ENCODE peak calls at places on chromosomes 5 and 9, in five cellular contexts. One of them, this sample, is unnamed.

GRCh38 chr9:112531666-112532282 is 45.1 kb downstream of the KIAA1958 start:
- DNase-seq in BE2C: no peak
- DNase-seq in uterus: no peak
- DNase-seq in NB4: no peak
- DNase-seq in tibial nerve: no peak
- DNase-seq in this sample: no peak

GRCh38 chr9:76949865-76950264 is 44.0 kb upstream of the PRUNE2 start:
- DNase-seq in BE2C: no peak
- DNase-seq in uterus: no peak
- DNase-seq in NB4: no peak
- DNase-seq in tibial nerve: no peak
- DNase-seq in this sample: no peak

GRCh38 chr9:126399251-126399650 is 72.6 kb downstream of the MVB12B start:
- DNase-seq in BE2C: peak
- DNase-seq in uterus: no peak
- DNase-seq in NB4: no peak
- DNase-seq in tibial nerve: no peak
- DNase-seq in this sample: no peak

GRCh38 chr5:141514330-141515111 is 25.6 kb downstream of the PCDHGC5 start:
- DNase-seq in BE2C: peak
- DNase-seq in uterus: no peak
- DNase-seq in NB4: no peak
- DNase-seq in tibial nerve: no peak
- DNase-seq in this sample: no peak

GRCh38 chr9:110066929-110067716 is 140.8 kb downstream of the C9orf152 start:
- DNase-seq in BE2C: no peak
- DNase-seq in uterus: no peak
- DNase-seq in NB4: peak
- DNase-seq in tibial nerve: no peak
- DNase-seq in this sample: no peak

GRCh38 chr9:122402403-122403268 is 31.8 kb downstream of the PTGS1 start:
- DNase-seq in BE2C: no peak
- DNase-seq in uterus: no peak
- DNase-seq in NB4: peak
- DNase-seq in tibial nerve: no peak
- DNase-seq in this sample: no peak

GRCh38 chr5:180799902-180800801 is 2.5 kb downstream of the MGAT1 start:
- DNase-seq in BE2C: no peak
- DNase-seq in uterus: no peak
- DNase-seq in NB4: no peak
- DNase-seq in tibial nerve: no peak
- DNase-seq in this sample: no peak

GRCh38 chr9:123695391-123695790 is 234.5 kb downstream of the DENND1A start:
- DNase-seq in BE2C: no peak
- DNase-seq in uterus: no peak
- DNase-seq in NB4: no peak
- DNase-seq in tibial nerve: no peak
- DNase-seq in this sample: no peak

GRCh38 chr5:10576790-10577189 is 12.9 kb downstream of the ANKRD33B start:
- DNase-seq in BE2C: no peak
- DNase-seq in uterus: no peak
- DNase-seq in NB4: no peak
- DNase-seq in tibial nerve: no peak
- DNase-seq in this sample: no peak

GRCh38 chr5:15566789-15567188 is 66.8 kb downstream of the FBXL7 start:
- DNase-seq in BE2C: no peak
- DNase-seq in uterus: no peak
- DNase-seq in NB4: no peak
- DNase-seq in tibial nerve: no peak
- DNase-seq in this sample: no peak

GRCh38 chr9:113572076-113572861 is 108.7 kb downstream of the RGS3 start:
- DNase-seq in BE2C: no peak
- DNase-seq in uterus: peak
- DNase-seq in NB4: no peak
- DNase-seq in tibial nerve: no peak
- DNase-seq in this sample: no peak

GRCh38 chr9:135061441-135061840 is 26.0 kb upstream of the OLFM1 start:
- DNase-seq in BE2C: peak
- DNase-seq in uterus: no peak
- DNase-seq in NB4: no peak
- DNase-seq in tibial nerve: no peak
- DNase-seq in this sample: no peak

GRCh38 chr5:83711982-83712601 is 8.6 kb downstream of the HAPLN1 start:
- DNase-seq in BE2C: peak
- DNase-seq in uterus: no peak
- DNase-seq in NB4: peak
- DNase-seq in tibial nerve: peak
- DNase-seq in this sample: no peak

GRCh38 chr9:92059045-92059444 is 56.2 kb downstream of the SPTLC1 start:
- DNase-seq in BE2C: no peak
- DNase-seq in uterus: no peak
- DNase-seq in NB4: no peak
- DNase-seq in tibial nerve: no peak
- DNase-seq in this sample: no peak

GRCh38 chr5:115599502-115599901 is 2.8 kb downstream of the TICAM2 start:
- DNase-seq in BE2C: peak
- DNase-seq in uterus: no peak
- DNase-seq in NB4: peak
- DNase-seq in tibial nerve: no peak
- DNase-seq in this sample: no peak

GRCh38 chr9:16484178-16484577 is 386.3 kb downstream of the BNC2 start:
- DNase-seq in BE2C: no peak
- DNase-seq in uterus: no peak
- DNase-seq in NB4: no peak
- DNase-seq in tibial nerve: no peak
- DNase-seq in this sample: no peak

GRCh38 chr5:83608122-83608521 is 112.5 kb downstream of the HAPLN1 start:
- DNase-seq in BE2C: peak
- DNase-seq in uterus: no peak
- DNase-seq in NB4: peak
- DNase-seq in tibial nerve: no peak
- DNase-seq in this sample: no peak

GRCh38 chr5:9863486-9863885 is 233.3 kb upstream of the TAS2R1 start:
- DNase-seq in BE2C: no peak
- DNase-seq in uterus: no peak
- DNase-seq in NB4: no peak
- DNase-seq in tibial nerve: no peak
- DNase-seq in this sample: no peak

GRCh38 chr5:17723876-17724275 is 89.6 kb downstream of the TAF11L14 start:
- DNase-seq in BE2C: peak
- DNase-seq in uterus: no peak
- DNase-seq in NB4: no peak
- DNase-seq in tibial nerve: no peak
- DNase-seq in this sample: no peak

GRCh38 chr5:33102551-33102950 is 338.2 kb upstream of the TARS1 start:
- DNase-seq in BE2C: no peak
- DNase-seq in uterus: no peak
- DNase-seq in NB4: no peak
- DNase-seq in tibial nerve: no peak
- DNase-seq in this sample: no peak

GRCh38 chr5:171596391-171596878 is 177.0 kb downstream of the FGF18 start:
- DNase-seq in BE2C: no peak
- DNase-seq in uterus: peak
- DNase-seq in NB4: no peak
- DNase-seq in tibial nerve: no peak
- DNase-seq in this sample: no peak

GRCh38 chr5:120174089-120174488 is 290.0 kb upstream of the PRR16 start:
- DNase-seq in BE2C: no peak
- DNase-seq in uterus: no peak
- DNase-seq in NB4: no peak
- DNase-seq in tibial nerve: no peak
- DNase-seq in this sample: no peak

GRCh38 chr5:120173125-120173524 is 291.0 kb upstream of the PRR16 start:
- DNase-seq in BE2C: no peak
- DNase-seq in uterus: no peak
- DNase-seq in NB4: no peak
- DNase-seq in tibial nerve: no peak
- DNase-seq in this sample: no peak
- TF ChIP-seq CTCF in BE2C: no peak
- TF ChIP-seq CTCF in uterus: no peak
- TF ChIP-seq CTCF in NB4: no peak
- TF ChIP-seq CTCF in tibial nerve: no peak
- TF ChIP-seq CTCF in this sample: no peak

DNA sequence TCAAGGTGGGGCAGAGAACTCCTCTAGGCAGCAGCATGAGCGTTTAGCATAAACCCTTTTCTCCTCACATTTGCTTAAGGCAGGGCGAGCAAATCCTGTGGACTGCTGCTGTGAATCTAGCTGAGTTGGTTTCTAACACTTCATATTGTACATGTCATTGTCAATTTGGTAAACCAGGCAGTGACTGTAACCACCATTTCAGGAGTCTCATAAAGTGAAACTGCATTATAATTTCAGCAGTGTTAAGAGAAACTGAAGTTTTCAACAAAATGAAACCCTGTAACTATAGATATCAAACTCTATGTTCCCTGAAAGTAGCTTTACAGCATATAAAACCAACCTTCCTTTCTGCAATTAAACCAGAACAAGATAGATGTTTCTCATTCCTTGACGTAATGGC is 45.8 kb upstream of the MAN2A1 start:
- DNase-seq in BE2C: no peak
- DNase-seq in uterus: no peak
- DNase-seq in NB4: no peak
- DNase-seq in tibial nerve: no peak
- DNase-seq in this sample: no peak
- H3K4me3 ChIP-seq in BE2C: no peak
- H3K4me3 ChIP-seq in uterus: no peak
- H3K4me3 ChIP-seq in NB4: no peak
- H3K4me3 ChIP-seq in tibial nerve: no peak
- H3K4me3 ChIP-seq in this sample: no peak

GRCh38 chr9:106106396-106106795 is 412.1 kb downstream of the TMEM38B start:
- DNase-seq in BE2C: no peak
- DNase-seq in uterus: no peak
- DNase-seq in NB4: no peak
- DNase-seq in tibial nerve: no peak
- DNase-seq in this sample: no peak

GRCh38 chr9:106107716-106108115 is 413.4 kb downstream of the TMEM38B start:
- DNase-seq in BE2C: no peak
- DNase-seq in uterus: no peak
- DNase-seq in NB4: no peak
- DNase-seq in tibial nerve: no peak
- DNase-seq in this sample: no peak

GRCh38 chr9:106110483-106110882 is 416.1 kb downstream of the TMEM38B start:
- DNase-seq in BE2C: no peak
- DNase-seq in uterus: no peak
- DNase-seq in NB4: no peak
- DNase-seq in tibial nerve: no peak
- DNase-seq in this sample: no peak

DNA sequence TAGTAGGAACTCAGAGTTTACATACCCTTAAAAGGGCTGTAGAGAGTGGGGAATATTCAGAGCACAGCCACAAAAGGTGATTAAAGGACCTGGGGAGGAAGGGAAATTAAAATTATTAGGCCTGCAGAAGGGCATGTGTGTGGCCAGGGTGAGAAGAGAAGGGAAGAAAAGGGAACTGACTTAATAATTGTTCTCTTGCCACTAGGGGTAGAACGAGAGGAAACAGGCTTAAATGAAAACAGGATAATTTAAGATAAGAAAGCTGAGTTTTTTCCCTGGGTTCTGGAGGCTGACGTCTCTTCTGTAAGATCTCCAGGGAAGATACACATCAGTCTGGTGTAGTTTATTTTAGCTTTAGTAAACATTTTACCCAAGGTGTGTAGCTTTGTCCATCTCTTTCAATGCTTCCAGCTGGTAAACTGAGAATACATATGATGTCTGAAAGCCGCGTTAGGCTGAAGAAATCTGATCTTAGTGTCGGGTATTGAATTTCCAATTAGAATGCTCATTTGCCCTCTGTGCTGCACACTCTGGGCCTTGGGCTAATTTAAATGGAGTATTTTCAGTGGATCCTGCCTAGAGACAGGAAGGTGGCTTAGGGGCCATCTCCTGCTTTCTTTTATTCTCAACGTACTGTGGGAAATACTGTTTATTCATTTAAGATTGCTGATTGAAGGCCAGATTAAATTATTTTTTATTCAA is 416.8 kb downstream of the TMEM38B start:
- DNase-seq in BE2C: no peak
- DNase-seq in uterus: no peak
- DNase-seq in NB4: no peak
- DNase-seq in tibial nerve: no peak
- DNase-seq in this sample: no peak
- TF ChIP-seq CTCF in BE2C: no peak
- TF ChIP-seq CTCF in uterus: no peak
- TF ChIP-seq CTCF in NB4: no peak
- TF ChIP-seq CTCF in tibial nerve: no peak
- TF ChIP-seq CTCF in this sample: no peak

DNA sequence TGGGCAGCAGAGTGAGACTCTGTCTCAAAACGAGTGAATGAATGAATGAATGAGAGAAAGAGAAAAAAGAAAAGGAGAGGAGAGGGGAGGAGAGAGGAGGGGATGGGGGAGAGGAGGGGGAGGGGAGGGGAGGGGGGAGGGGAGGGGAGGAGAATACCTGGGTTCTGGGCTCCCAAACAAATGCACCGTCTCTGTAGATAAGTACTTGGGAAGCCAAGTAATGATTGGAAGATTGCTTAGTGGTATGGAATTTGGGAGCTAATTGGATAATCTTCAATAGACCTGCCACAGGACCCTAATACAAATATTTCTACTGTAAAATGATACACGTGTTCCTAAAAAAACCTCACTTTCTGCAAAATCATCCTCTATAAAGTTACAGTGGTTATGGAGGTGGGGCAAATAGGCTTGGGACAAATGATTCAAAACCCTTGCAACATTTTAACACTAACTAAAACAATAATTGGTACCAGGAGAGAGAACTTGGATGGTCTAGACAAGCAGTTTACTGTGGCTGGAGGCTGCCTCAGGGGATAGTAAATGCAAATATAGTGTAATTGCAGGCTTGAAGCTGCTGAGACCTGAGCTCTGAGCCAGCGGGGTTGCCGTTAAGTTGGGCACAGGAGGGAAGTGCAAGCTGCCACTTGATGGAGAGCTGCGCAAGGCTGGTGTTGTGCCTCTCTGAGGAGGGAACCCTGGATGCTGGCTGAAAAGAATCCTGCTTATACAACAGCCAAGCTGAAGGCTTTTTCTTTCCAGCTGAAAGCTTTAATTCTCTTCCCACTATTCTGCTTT is 3.5 kb downstream of the HEMGN start:
- DNase-seq in BE2C: no peak
- DNase-seq in uterus: no peak
- DNase-seq in NB4: peak
- DNase-seq in tibial nerve: no peak
- DNase-seq in this sample: no peak
- H3K4me3 ChIP-seq in BE2C: no peak
- H3K4me3 ChIP-seq in uterus: no peak
- H3K4me3 ChIP-seq in NB4: no peak
- H3K4me3 ChIP-seq in tibial nerve: no peak
- H3K4me3 ChIP-seq in this sample: no peak

This sample was measured in GM06990.